ENCODE peak calls at places on chromosome 5, in five cellular contexts. C is PC-9; E is testis; S is CD4-positive, alpha-beta T cell; K is AG04450. I is an unnamed sample. For H3K27me3, the result is how much of the 10 kb centered on the place peaks cover.

GRCh38 chr5:31531543-31531887 is 378 bp downstream of the DROSHA start:
- DNase-seq in S (peak), C (no peak), E (peak), K (no peak), I (peak)

GRCh38 chr5:17803976-17804375 is 169.7 kb downstream of the TAF11L14 start:
- DNase-seq in K (no peak), C (no peak), E (no peak), S (no peak), I (no peak)

GRCh38 chr5:76204713-76205112 is 121.5 kb downstream of the SV2C start:
- DNase-seq in E (no peak), S (no peak), K (no peak), C (peak), I (peak)

GRCh38 chr5:137688248-137688840 is 47.5 kb downstream of the KLHL3 start:
- DNase-seq in K (no peak), S (no peak), E (no peak), C (no peak), I (no peak)

GRCh38 chr5:157951673-157952373 is 92.9 kb upstream of the CLINT1 start:
- DNase-seq in C (no peak), S (no peak), K (no peak), E (no peak), I (no peak)

GRCh38 chr5:15544039-15544438 is 44.1 kb downstream of the FBXL7 start:
- DNase-seq in S (no peak), K (no peak), E (no peak), C (no peak), I (no peak)

GRCh38 chr5:94618029-94618492 is 343 bp downstream of the KIAA0825 start:
- DNase-seq in C (peak), S (no peak), E (peak), K (peak), I (peak)

GRCh38 chr5:35651002-35651756 is 33.5 kb downstream of the SPEF2 start:
- DNase-seq in S (peak), K (peak), E (peak), C (peak), I (peak)

GRCh38 chr5:80653497-80653896 is 955 bp upstream of the MSH3 start:
- DNase-seq in C (no peak), E (no peak), S (no peak), K (no peak), I (no peak)

GRCh38 chr5:132059696-132060500 is 557 bp upstream of the IL3 start:
- DNase-seq in S (no peak), E (peak), K (no peak), C (no peak), I (peak)

GRCh38 chr5:42641321-42642005 is 115.2 kb upstream of the CCDC152 start:
- DNase-seq in E (no peak), C (no peak), K (no peak), S (no peak), I (no peak)

GRCh38 chr5:95644351-95645042 is 2.1 kb upstream of the RFESD start:
- DNase-seq in C (peak), E (peak), S (peak), K (no peak), I (peak)

GRCh38 chr5:167579701-167580045 is 711.8 kb upstream of the WWC1 start:
- DNase-seq in E (no peak), K (peak), S (no peak), C (no peak), I (no peak)

GRCh38 chr5:132439521-132440206 is 50.9 kb downstream of the IRF1 start:
- DNase-seq in E (peak), C (no peak), K (peak), S (no peak), I (no peak)

GRCh38 chr5:132075719-132076077 is 2.1 kb downstream of the CSF2 start:
- DNase-seq in S (no peak), K (no peak), E (no peak), C (no peak), I (peak)

GRCh38 chr5:36300181-36300926 is 1.3 kb downstream of the RANBP3L start:
- DNase-seq in C (no peak), K (no peak), S (no peak), E (no peak), I (no peak)

GRCh38 chr5:176560364-176560763 is 11.2 kb downstream of the CDHR2 start:
- DNase-seq in S (no peak), E (no peak), C (no peak), K (no peak), I (no peak)

GRCh38 chr5:127243011-127243410 is 47.6 kb upstream of the MEGF10 start:
- DNase-seq in E (no peak), K (no peak), S (no peak), C (no peak), I (no peak)

GRCh38 chr5:180618830-180619562 is 27.7 kb upstream of the SCGB3A1 start:
- DNase-seq in S (peak), E (peak), C (no peak), K (no peak), I (no peak)

GRCh38 chr5:67730917-67731474 is 484.6 kb upstream of the PIK3R1 start:
- DNase-seq in S (no peak), E (no peak), C (no peak), K (no peak), I (no peak)

GRCh38 chr5:155616779-155617392 is 603.3 kb downstream of the KIF4B start:
- DNase-seq in S (peak), E (peak), C (no peak), K (no peak), I (peak)

GRCh38 chr5:110386782-110387181 is 339.7 kb downstream of the TMEM232 start:
- DNase-seq in S (no peak), C (peak), E (no peak), K (no peak), I (peak)

GRCh38 chr5:172946146-172946545 is 13.1 kb upstream of the RPL26L1 start:
- DNase-seq in K (no peak), S (no peak), C (no peak), E (no peak), I (no peak)

GRCh38 chr5:88746438-88746882 is 136.5 kb downstream of the MEF2C start:
- DNase-seq in C (no peak), E (no peak), S (no peak), K (no peak), I (no peak)

GRCh38 chr5:10590226-10591047 is 26.6 kb downstream of the ANKRD33B start:
- DNase-seq in E (peak), C (peak), K (no peak), S (no peak), I (no peak)

DNA sequence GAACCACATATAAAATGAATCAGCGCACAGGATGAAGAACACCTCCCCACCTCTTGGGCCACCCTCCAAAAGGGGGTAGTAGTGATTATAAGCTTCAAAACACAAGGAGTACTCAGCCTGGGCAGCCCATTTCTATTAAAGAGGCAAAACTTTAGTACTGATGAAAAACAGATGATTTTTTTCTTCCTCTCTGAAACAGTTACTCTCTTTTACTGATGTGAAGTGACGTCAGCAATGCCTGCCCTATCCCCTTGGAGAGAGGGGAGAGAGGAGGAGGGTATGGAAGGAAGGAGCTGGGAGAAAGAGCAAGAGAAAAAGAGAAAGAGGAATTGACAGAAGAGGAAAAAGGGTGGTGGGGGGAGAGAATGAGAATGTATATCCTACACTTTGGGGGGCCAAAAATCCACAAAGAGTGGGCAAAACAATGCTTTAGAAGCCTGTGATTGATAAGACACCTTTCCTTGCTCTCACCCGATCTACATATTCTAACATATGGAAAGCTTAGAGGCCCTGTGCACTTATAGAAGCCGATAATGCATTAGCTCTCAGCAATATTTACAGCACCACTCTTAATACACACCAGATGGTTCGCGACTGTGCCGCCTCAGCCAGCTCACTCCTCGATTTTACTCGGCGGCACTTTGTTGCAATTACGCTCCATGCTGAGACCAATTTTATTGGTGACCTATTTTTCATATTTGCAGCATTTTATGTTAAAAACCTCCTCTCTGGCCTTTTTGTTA is 18.6 kb downstream of the NR2F1 start:
- DNase-seq in C (no peak), E (no peak), K (no peak), S (no peak), I (no peak)
- H3K27me3 ChIP-seq in C (under half), E (under half), K (under half), S (half or more), I (half or more)

GRCh38 chr5:53434566-53434965 is 45.9 kb upstream of the FST start:
- DNase-seq in E (no peak), K (no peak), C (no peak), S (no peak), I (no peak)
- H3K27ac ChIP-seq in E (no peak), K (no peak), C (no peak), S (no peak), I (no peak)

GRCh38 chr5:51394609-51395008 is 11.4 kb downstream of the ISL1 start:
- DNase-seq in C (no peak), K (no peak), E (no peak), S (no peak), I (no peak)
- H3K27me3 ChIP-seq in C (under half), K (under half), E (under half), S (half or more), I (under half)

GRCh38 chr5:149445343-149445738 is 66.2 kb upstream of the IL17B start:
- DNase-seq in C (no peak), E (no peak), S (no peak), K (no peak), I (no peak)

GRCh38 chr5:149450199-149450598 is 71.1 kb upstream of the IL17B start:
- DNase-seq in C (no peak), S (no peak), K (peak), E (peak), I (no peak)

GRCh38 chr5:149448831-149449714 is 70.0 kb upstream of the IL17B start:
- DNase-seq in S (no peak), C (no peak), K (no peak), E (no peak), I (no peak)

GRCh38 chr5:149445739-149446369 is 66.8 kb upstream of the IL17B start:
- DNase-seq in K (peak), C (peak), E (no peak), S (no peak), I (no peak)

DNA sequence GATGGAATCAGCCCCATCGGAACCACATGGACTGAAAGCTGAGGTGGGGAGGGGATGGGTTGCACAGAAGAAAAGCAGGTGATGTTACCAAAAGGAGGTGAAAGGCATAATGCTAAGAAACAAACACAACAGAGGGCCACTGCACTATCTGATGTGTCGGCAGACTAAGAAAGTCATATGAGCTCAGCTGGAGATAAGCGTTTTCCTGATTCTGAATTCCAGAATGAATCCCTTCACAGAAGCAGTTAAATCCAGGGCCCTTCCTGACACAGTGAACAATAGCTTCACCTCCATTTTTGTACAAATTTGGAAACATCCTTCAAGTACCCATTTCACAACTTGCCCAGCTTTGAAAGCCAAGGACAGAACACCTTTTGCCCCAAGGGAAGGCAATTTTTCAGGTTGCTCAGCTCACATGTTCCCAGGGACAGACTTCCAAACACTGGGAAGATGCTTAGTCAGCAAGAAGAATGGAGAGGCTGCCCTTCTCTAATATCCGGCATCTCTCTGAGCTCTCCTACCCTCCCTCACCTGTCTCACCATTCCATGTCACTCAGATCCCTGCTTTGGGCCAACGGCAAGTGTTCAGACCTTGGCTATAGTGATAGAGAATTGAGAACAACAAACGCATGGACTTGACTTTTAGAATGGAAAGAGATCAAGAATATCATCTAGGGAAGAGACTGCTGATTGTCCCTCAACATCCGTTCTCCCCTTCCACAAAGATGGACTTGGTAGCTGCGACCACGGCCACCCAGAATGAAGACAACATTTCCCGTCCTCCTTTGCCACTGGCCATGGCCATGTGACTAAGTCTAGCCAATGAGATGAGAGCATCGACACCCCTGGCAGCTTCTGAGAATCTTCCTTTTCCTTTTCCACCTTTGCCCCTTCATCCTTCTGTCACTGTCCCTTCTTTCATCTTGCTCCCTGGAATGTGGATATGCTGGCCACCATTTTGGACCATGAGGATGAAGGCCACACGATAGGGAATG is 68.6 kb upstream of the IL17B start:
- DNase-seq in K (no peak), C (no peak), E (no peak), S (no peak), I (no peak)
- H3K27ac ChIP-seq in K (peak), C (no peak), E (peak), S (no peak), I (no peak)

GRCh38 chr5:169165052-169165451 is 135.9 kb downstream of the SLIT3 start:
- DNase-seq in S (no peak), E (no peak), K (no peak), C (no peak), I (no peak)

GRCh38 chr5:169164481-169164925 is 136.4 kb downstream of the SLIT3 start:
- DNase-seq in K (no peak), E (no peak), C (no peak), S (no peak), I (no peak)

GRCh38 chr5:169169786-169170185 is 131.2 kb downstream of the SLIT3 start:
- DNase-seq in E (no peak), K (no peak), S (no peak), C (no peak), I (no peak)

GRCh38 chr5:169171495-169171894 is 129.4 kb downstream of the SLIT3 start:
- DNase-seq in C (no peak), S (no peak), E (no peak), K (no peak), I (no peak)

GRCh38 chr5:169168288-169168687 is 132.7 kb downstream of the SLIT3 start:
- DNase-seq in S (no peak), K (no peak), C (no peak), E (no peak), I (no peak)
- H3K27me3 ChIP-seq in S (under half), K (under half), C (half or more), E (under half), I (under half)

DNA sequence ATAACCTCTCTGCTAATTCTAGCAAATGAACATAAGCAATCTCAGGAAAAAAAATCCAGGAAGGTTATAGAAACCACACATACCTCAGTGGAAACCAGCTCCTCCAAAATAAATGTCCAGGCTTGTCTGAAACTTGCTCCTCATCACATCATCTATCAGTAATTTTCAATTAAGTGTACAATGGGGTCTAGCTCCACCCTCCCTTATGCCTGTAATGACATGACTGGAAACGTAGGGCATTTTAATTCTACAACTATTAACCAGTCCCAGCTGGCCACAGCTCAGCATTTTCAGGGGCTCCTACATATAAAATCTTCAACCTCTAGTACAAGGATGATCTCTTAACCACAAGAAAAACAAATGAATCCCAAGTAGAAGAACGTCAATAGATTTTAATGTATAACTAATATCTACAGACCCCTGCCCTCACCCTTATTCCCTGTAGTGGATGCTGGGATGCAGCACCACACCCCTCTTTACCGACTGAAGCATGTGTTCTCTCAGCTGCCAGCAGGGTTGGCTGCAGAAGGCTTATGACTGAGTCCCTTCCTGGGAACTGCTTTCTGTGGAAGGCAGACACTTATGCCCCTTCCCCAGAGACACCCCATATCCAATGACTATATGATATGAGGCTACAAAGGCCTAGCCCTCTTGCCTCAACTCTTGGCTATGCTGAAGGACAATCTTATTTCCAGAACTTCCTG is 6.8 kb downstream of the TSSK1B start:
- DNase-seq in K (no peak), E (no peak), S (no peak), C (no peak), I (no peak)
- H3K27ac ChIP-seq in K (no peak), E (no peak), S (no peak), C (no peak), I (no peak)

GRCh38 chr5:1354491-1355033 is 9.7 kb upstream of the CLPTM1L start:
- DNase-seq in C (no peak), E (no peak), K (no peak), S (no peak), I (no peak)
- H3K27me3 ChIP-seq in C (half or more), E (under half), K (under half), S (under half), I (under half)

GRCh38 chr5:55601209-55601618 is 66.5 kb upstream of the PLPP1 start:
- DNase-seq in S (no peak), C (peak), K (no peak), E (peak), I (peak)

GRCh38 chr5:55603947-55604346 is 69.2 kb upstream of the PLPP1 start:
- DNase-seq in S (no peak), K (no peak), C (no peak), E (no peak), I (no peak)

GRCh38 chr5:55600536-55601208 is 65.9 kb upstream of the PLPP1 start:
- DNase-seq in S (no peak), C (peak), E (no peak), K (no peak), I (no peak)

GRCh38 chr5:55608595-55608994 is 73.8 kb upstream of the PLPP1 start:
- DNase-seq in E (no peak), S (no peak), K (no peak), C (no peak), I (no peak)

GRCh38 chr5:55604611-55605067 is 69.9 kb upstream of the PLPP1 start:
- DNase-seq in S (no peak), C (peak), E (no peak), K (no peak), I (no peak)
- H3K27ac ChIP-seq in S (no peak), C (peak), E (no peak), K (peak), I (no peak)

DNA sequence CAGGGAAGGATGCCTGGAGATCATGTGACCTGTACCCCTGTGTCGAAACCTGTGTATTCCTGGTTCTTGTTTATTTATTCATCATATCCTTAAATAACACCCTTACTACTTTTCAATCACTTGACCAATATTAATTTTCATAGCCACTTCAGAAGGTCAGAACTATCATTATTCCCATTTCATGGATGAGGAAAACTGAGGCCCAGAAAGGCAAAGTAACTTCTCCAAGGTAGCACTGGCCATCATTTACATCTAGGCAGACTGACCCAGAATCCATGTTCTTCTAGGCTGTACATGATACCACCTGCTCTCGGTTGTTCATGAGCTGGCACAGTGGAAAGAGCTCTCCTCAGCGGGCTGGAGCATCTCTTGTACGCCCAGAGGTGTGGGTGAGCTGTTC is 49.4 kb downstream of the KCNIP1 start:
- DNase-seq in E (no peak), S (no peak), K (no peak), C (no peak), I (no peak)
- H3K27me3 ChIP-seq in E (under half), S (under half), K (under half), C (under half), I (under half)

GRCh38 chr5:27217977-27218376 is 179.6 kb upstream of the CDH9 start:
- DNase-seq in K (no peak), S (no peak), E (no peak), C (no peak), I (no peak)
- H3K27ac ChIP-seq in K (no peak), S (no peak), E (no peak), C (no peak), I (no peak)

I was measured in thyroid gland.